ENCODE peak calls at places on chromosomes 3 and 15, in eight cellular contexts. One of them, this sample, is unnamed.

GRCh38 chr3:168574455-168575158 is 478.9 kb upstream of the GOLIM4 start:
- DNase-seq in foreskin keratinocyte: no peak
- DNase-seq in fibroblast of lung: no peak
- DNase-seq in NB4: no peak
- DNase-seq in astrocyte of the spinal cord: no peak
- DNase-seq in endothelial cell: no peak
- DNase-seq in HL-60: no peak
- DNase-seq in cardiac fibroblast: no peak
- DNase-seq in this sample: no peak

GRCh38 chr3:29293371-29293770 is 12.5 kb downstream of the RBMS3 start:
- DNase-seq in foreskin keratinocyte: no peak
- DNase-seq in fibroblast of lung: peak; percentile 48
- DNase-seq in NB4: no peak
- DNase-seq in astrocyte of the spinal cord: no peak
- DNase-seq in endothelial cell: no peak
- DNase-seq in HL-60: no peak
- DNase-seq in cardiac fibroblast: no peak
- DNase-seq in this sample: no peak

GRCh38 chr15:79025201-79025600 is 65.4 kb downstream of the RASGRF1 start:
- DNase-seq in foreskin keratinocyte: no peak
- DNase-seq in fibroblast of lung: no peak
- DNase-seq in NB4: peak; percentile 76
- DNase-seq in astrocyte of the spinal cord: no peak
- DNase-seq in endothelial cell: peak; percentile 40
- DNase-seq in HL-60: peak; percentile 69
- DNase-seq in cardiac fibroblast: no peak
- DNase-seq in this sample: no peak

GRCh38 chr15:25676070-25676469 is 187.1 kb downstream of the ATP10A start:
- DNase-seq in foreskin keratinocyte: no peak
- DNase-seq in fibroblast of lung: no peak
- DNase-seq in NB4: no peak
- DNase-seq in astrocyte of the spinal cord: no peak
- DNase-seq in endothelial cell: no peak
- DNase-seq in HL-60: no peak
- DNase-seq in cardiac fibroblast: no peak
- DNase-seq in this sample: no peak

GRCh38 chr3:194272861-194273266 is 78.3 kb downstream of the CPN2 start:
- DNase-seq in foreskin keratinocyte: no peak
- DNase-seq in fibroblast of lung: no peak
- DNase-seq in NB4: no peak
- DNase-seq in astrocyte of the spinal cord: no peak
- DNase-seq in endothelial cell: no peak
- DNase-seq in HL-60: no peak
- DNase-seq in cardiac fibroblast: peak; percentile 19
- DNase-seq in this sample: no peak

GRCh38 chr15:56356616-56357015 is 8.6 kb upstream of the TEX9 start:
- DNase-seq in foreskin keratinocyte: no peak
- DNase-seq in fibroblast of lung: no peak
- DNase-seq in NB4: no peak
- DNase-seq in astrocyte of the spinal cord: peak; percentile 52
- DNase-seq in endothelial cell: no peak
- DNase-seq in HL-60: no peak
- DNase-seq in cardiac fibroblast: peak; percentile 11
- DNase-seq in this sample: peak; percentile 30

GRCh38 chr3:149586871-149587270 is 71.0 kb downstream of the WWTR1 start:
- DNase-seq in foreskin keratinocyte: peak; percentile 70
- DNase-seq in fibroblast of lung: peak; percentile 39
- DNase-seq in NB4: no peak
- DNase-seq in astrocyte of the spinal cord: peak; percentile 72
- DNase-seq in endothelial cell: no peak
- DNase-seq in HL-60: no peak
- DNase-seq in cardiac fibroblast: peak; percentile 31
- DNase-seq in this sample: no peak

GRCh38 chr3:194036842-194037241 is 99.1 kb upstream of the HES1 start:
- DNase-seq in foreskin keratinocyte: no peak
- DNase-seq in fibroblast of lung: no peak
- DNase-seq in NB4: no peak
- DNase-seq in astrocyte of the spinal cord: no peak
- DNase-seq in endothelial cell: no peak
- DNase-seq in HL-60: no peak
- DNase-seq in cardiac fibroblast: no peak
- DNase-seq in this sample: no peak

GRCh38 chr3:38604246-38604645 is 45.2 kb downstream of the SCN5A start:
- DNase-seq in foreskin keratinocyte: no peak
- DNase-seq in fibroblast of lung: no peak
- DNase-seq in NB4: no peak
- DNase-seq in astrocyte of the spinal cord: no peak
- DNase-seq in endothelial cell: no peak
- DNase-seq in HL-60: no peak
- DNase-seq in cardiac fibroblast: no peak
- DNase-seq in this sample: no peak

GRCh38 chr15:82647835-82648256 is 683 bp upstream of the CPEB1 start:
- DNase-seq in foreskin keratinocyte: no peak
- DNase-seq in fibroblast of lung: no peak
- DNase-seq in NB4: no peak
- DNase-seq in astrocyte of the spinal cord: no peak
- DNase-seq in endothelial cell: no peak
- DNase-seq in HL-60: no peak
- DNase-seq in cardiac fibroblast: no peak
- DNase-seq in this sample: no peak

GRCh38 chr15:82646250-82647044 is 716 bp downstream of the CPEB1 start:
- DNase-seq in foreskin keratinocyte: no peak
- DNase-seq in fibroblast of lung: no peak
- DNase-seq in NB4: no peak
- DNase-seq in astrocyte of the spinal cord: no peak
- DNase-seq in endothelial cell: no peak
- DNase-seq in HL-60: no peak
- DNase-seq in cardiac fibroblast: no peak
- DNase-seq in this sample: no peak

GRCh38 chr15:82649226-82649999 is 2.2 kb upstream of the CPEB1 start:
- DNase-seq in foreskin keratinocyte: no peak
- DNase-seq in fibroblast of lung: no peak
- DNase-seq in NB4: no peak
- DNase-seq in astrocyte of the spinal cord: no peak
- DNase-seq in endothelial cell: no peak
- DNase-seq in HL-60: no peak
- DNase-seq in cardiac fibroblast: no peak
- DNase-seq in this sample: peak; percentile 20

GRCh38 chr15:82648257-82649103 is 1.3 kb upstream of the CPEB1 start:
- DNase-seq in foreskin keratinocyte: no peak
- DNase-seq in fibroblast of lung: peak; percentile 16
- DNase-seq in NB4: no peak
- DNase-seq in astrocyte of the spinal cord: no peak
- DNase-seq in endothelial cell: no peak
- DNase-seq in HL-60: no peak
- DNase-seq in cardiac fibroblast: peak; percentile 8
- DNase-seq in this sample: peak; percentile 23

GRCh38 chr15:82647045-82647834 is at the start of gene CPEB1:
- DNase-seq in foreskin keratinocyte: no peak
- DNase-seq in fibroblast of lung: peak; percentile 51
- DNase-seq in NB4: no peak
- DNase-seq in astrocyte of the spinal cord: peak; percentile 5
- DNase-seq in endothelial cell: peak; percentile 30
- DNase-seq in HL-60: no peak
- DNase-seq in cardiac fibroblast: peak; percentile 47
- DNase-seq in this sample: peak; percentile 68
- TF ChIP-seq CTCF in foreskin keratinocyte: no peak
- TF ChIP-seq CTCF in fibroblast of lung: no peak
- TF ChIP-seq CTCF in NB4: no peak
- TF ChIP-seq CTCF in astrocyte of the spinal cord: peak; percentile 8
- TF ChIP-seq CTCF in endothelial cell: no peak
- TF ChIP-seq CTCF in HL-60: no peak
- TF ChIP-seq CTCF in cardiac fibroblast: no peak
- TF ChIP-seq CTCF in this sample: no peak

GRCh38 chr3:32734756-32735155 is 49.8 kb downstream of the CNOT10 start:
- DNase-seq in foreskin keratinocyte: no peak
- DNase-seq in fibroblast of lung: no peak
- DNase-seq in NB4: no peak
- DNase-seq in astrocyte of the spinal cord: no peak
- DNase-seq in endothelial cell: no peak
- DNase-seq in HL-60: no peak
- DNase-seq in cardiac fibroblast: no peak
- DNase-seq in this sample: no peak

DNA sequence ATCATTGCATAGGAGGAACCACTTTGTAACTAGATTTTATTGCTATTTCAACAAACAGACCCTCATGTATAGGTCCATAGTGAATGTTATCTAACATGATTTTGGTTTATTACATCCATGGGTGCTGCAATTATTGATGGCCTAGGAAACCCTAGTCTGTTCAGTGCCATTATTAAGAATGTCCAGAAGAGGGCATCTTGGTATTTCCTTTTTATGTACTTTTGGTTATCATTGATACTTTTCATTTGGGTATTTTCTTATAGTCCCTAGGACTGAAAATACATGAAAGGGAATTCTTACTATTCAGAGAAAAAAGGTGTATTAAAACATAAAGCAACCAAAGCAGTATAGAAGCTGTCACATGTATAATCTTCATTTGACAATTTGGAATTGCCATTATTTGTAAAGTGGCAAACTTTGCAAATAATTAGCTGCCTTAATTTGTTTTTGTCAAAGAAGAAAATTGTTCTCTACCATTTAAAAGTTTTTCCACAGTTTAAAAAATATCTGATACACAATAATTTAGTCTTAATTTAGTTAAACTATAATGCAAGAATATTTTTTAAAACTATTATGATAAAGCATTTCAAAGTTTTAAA is 48.7 kb downstream of the CNOT10 start:
- DNase-seq in foreskin keratinocyte: no peak
- DNase-seq in fibroblast of lung: peak; percentile 70
- DNase-seq in NB4: peak; percentile 64
- DNase-seq in astrocyte of the spinal cord: peak; percentile 51
- DNase-seq in endothelial cell: no peak
- DNase-seq in HL-60: peak; percentile 7
- DNase-seq in cardiac fibroblast: peak; percentile 64
- DNase-seq in this sample: peak; percentile 45
- TF ChIP-seq CTCF in foreskin keratinocyte: peak; percentile 76
- TF ChIP-seq CTCF in fibroblast of lung: peak; percentile 69
- TF ChIP-seq CTCF in NB4: peak; percentile 39
- TF ChIP-seq CTCF in astrocyte of the spinal cord: peak; percentile 60
- TF ChIP-seq CTCF in endothelial cell: peak; percentile 68
- TF ChIP-seq CTCF in HL-60: peak; percentile 41
- TF ChIP-seq CTCF in cardiac fibroblast: peak; percentile 54
- TF ChIP-seq CTCF in this sample: peak; percentile 43

DNA sequence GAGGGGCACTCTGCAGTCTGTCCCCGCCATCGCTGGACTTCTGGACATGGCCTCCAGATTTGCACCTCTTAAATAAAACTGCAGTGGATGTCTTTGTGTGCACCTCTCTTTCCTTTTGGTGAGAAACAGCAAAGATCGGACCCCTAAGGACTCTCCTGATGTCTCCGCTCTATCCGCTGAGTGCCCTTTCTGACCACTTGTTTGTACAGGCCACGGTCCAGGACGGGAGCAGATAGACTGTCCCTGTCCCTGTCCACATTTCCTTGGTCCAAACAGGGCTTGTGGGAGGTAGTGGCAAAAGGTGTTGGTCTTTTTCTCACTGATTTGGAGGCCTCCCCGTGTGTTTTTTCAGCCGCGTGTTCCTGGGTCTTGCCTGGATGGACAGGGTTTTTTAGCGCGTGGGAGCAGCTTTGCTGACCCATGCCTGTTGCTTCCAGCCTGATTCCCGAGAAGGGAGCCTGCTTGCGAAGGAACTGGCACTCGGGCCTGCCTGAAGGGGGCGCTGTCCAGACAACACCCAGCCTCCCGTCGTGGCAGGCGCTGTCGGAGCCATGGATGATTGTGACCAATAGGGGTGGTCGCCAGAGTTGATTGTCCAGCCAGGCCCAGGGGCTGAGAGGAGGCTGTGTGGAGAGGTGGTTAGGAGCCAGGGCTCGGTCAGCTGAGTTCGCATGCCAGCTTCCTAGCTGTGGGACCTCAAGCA is 13.2 kb upstream of the STAB1 start:
- DNase-seq in foreskin keratinocyte: no peak
- DNase-seq in fibroblast of lung: peak; percentile 30
- DNase-seq in NB4: peak; percentile 45
- DNase-seq in astrocyte of the spinal cord: no peak
- DNase-seq in endothelial cell: peak; percentile 80
- DNase-seq in HL-60: no peak
- DNase-seq in cardiac fibroblast: peak; percentile 20
- DNase-seq in this sample: no peak
- TF ChIP-seq CTCF in foreskin keratinocyte: peak; percentile 52
- TF ChIP-seq CTCF in fibroblast of lung: peak; percentile 47
- TF ChIP-seq CTCF in NB4: peak; percentile 48
- TF ChIP-seq CTCF in astrocyte of the spinal cord: peak; percentile 53
- TF ChIP-seq CTCF in endothelial cell: peak; percentile 88
- TF ChIP-seq CTCF in HL-60: no peak
- TF ChIP-seq CTCF in cardiac fibroblast: peak; percentile 61
- TF ChIP-seq CTCF in this sample: peak; percentile 37

GRCh38 chr15:38864827-38865604 is 300.4 kb upstream of the RASGRP1 start:
- DNase-seq in foreskin keratinocyte: no peak
- DNase-seq in fibroblast of lung: peak; percentile 95
- DNase-seq in NB4: no peak
- DNase-seq in astrocyte of the spinal cord: peak; percentile 94
- DNase-seq in endothelial cell: no peak
- DNase-seq in HL-60: no peak
- DNase-seq in cardiac fibroblast: peak; percentile 100
- DNase-seq in this sample: no peak
- TF ChIP-seq CTCF in foreskin keratinocyte: no peak
- TF ChIP-seq CTCF in fibroblast of lung: no peak
- TF ChIP-seq CTCF in NB4: no peak
- TF ChIP-seq CTCF in astrocyte of the spinal cord: peak; percentile 4
- TF ChIP-seq CTCF in endothelial cell: no peak
- TF ChIP-seq CTCF in HL-60: no peak
- TF ChIP-seq CTCF in cardiac fibroblast: peak; percentile 1
- TF ChIP-seq CTCF in this sample: no peak

DNA sequence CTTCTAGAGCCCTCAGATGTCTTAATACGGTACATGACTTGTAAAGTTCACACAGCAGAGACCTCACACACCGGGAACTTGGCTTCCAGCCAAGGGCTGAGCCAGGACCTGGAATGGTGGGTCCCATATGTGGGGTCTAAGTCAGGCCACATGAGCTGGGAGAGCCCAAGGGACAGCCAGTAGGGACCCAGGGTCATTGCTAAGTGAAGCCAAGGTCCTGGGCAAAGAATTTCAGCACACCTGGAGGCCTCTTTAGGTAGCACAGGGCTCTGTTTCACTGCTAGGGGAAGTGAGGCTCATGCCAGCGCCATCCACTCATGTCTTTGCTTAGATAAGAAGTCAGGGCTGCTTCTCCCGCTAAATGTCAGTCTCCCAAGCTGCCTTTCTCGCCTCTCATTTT is 116.5 kb upstream of the TLE3 start:
- DNase-seq in foreskin keratinocyte: no peak
- DNase-seq in fibroblast of lung: no peak
- DNase-seq in NB4: no peak
- DNase-seq in astrocyte of the spinal cord: no peak
- DNase-seq in endothelial cell: no peak
- DNase-seq in HL-60: no peak
- DNase-seq in cardiac fibroblast: no peak
- DNase-seq in this sample: no peak
- TF ChIP-seq CTCF in foreskin keratinocyte: peak; percentile 33
- TF ChIP-seq CTCF in fibroblast of lung: no peak
- TF ChIP-seq CTCF in NB4: no peak
- TF ChIP-seq CTCF in astrocyte of the spinal cord: peak; percentile 3
- TF ChIP-seq CTCF in endothelial cell: no peak
- TF ChIP-seq CTCF in HL-60: no peak
- TF ChIP-seq CTCF in cardiac fibroblast: no peak
- TF ChIP-seq CTCF in this sample: no peak

GRCh38 chr3:46935168-46935858 is 41.2 kb downstream of the CCDC12 start:
- DNase-seq in foreskin keratinocyte: peak; percentile 76
- DNase-seq in fibroblast of lung: peak; percentile 96
- DNase-seq in NB4: peak; percentile 72
- DNase-seq in astrocyte of the spinal cord: peak; percentile 95
- DNase-seq in endothelial cell: peak; percentile 22
- DNase-seq in HL-60: no peak
- DNase-seq in cardiac fibroblast: peak; percentile 99
- DNase-seq in this sample: no peak
- TF ChIP-seq CTCF in foreskin keratinocyte: peak; percentile 84
- TF ChIP-seq CTCF in fibroblast of lung: peak; percentile 90
- TF ChIP-seq CTCF in NB4: no peak
- TF ChIP-seq CTCF in astrocyte of the spinal cord: peak; percentile 86
- TF ChIP-seq CTCF in endothelial cell: no peak
- TF ChIP-seq CTCF in HL-60: no peak
- TF ChIP-seq CTCF in cardiac fibroblast: peak; percentile 83
- TF ChIP-seq CTCF in this sample: no peak